ENCODE peak calls at places on chromosomes 5 and 9, in eight cellular contexts. A is PC-3, S is hepatocyte, E is OCI-LY7, X is GM23338, R is HCT116, C is MM.1S, G is neural progenitor cell. W is an unnamed sample.

GRCh38 chr5:180099733-180100611 is 28.4 kb upstream of the RNF130 start:
- DNase-seq in A (no peak), G (no peak), C (no peak), X (no peak), S (no peak), E (no peak), R (no peak), W (no peak)

GRCh38 chr5:136212252-136212721 is 19.3 kb upstream of the SMIM32 start:
- DNase-seq in S (peak; percentile 76), X (peak; percentile 80), R (peak; percentile 24), A (peak; percentile 55), E (peak; percentile 57), G (peak; percentile 73), C (peak; percentile 48), W (peak; percentile 81)

GRCh38 chr5:55900776-55901175 is 49.6 kb downstream of the IL31RA start:
- DNase-seq in S (no peak), E (no peak), A (no peak), C (no peak), G (no peak), X (no peak), R (no peak), W (no peak)

GRCh38 chr5:41794478-41794877 is 75.7 kb downstream of the OXCT1 start:
- DNase-seq in G (no peak), S (peak; percentile 68), R (peak; percentile 19), A (peak; percentile 92), X (no peak), C (no peak), E (no peak), W (no peak)

GRCh38 chr9:2418619-2419018 is 203.0 kb upstream of the VLDLR start:
- DNase-seq in C (no peak), E (no peak), R (no peak), A (no peak), S (no peak), X (peak; percentile 10), G (no peak), W (no peak)

GRCh38 chr5:179227578-179228311 is 117.5 kb downstream of the ADAMTS2 start:
- DNase-seq in S (no peak), R (no peak), G (no peak), X (no peak), A (no peak), E (no peak), C (no peak), W (peak; percentile 53)

GRCh38 chr5:138438724-138439536 is at the start of gene REEP2:
- DNase-seq in C (peak; percentile 65), E (peak; percentile 71), G (peak; percentile 96), R (no peak), X (peak; percentile 82), S (peak; percentile 88), A (peak; percentile 38), W (peak; percentile 94)

GRCh38 chr5:139690385-139691274 is 42.5 kb downstream of the CXXC5 start:
- DNase-seq in R (no peak), E (no peak), C (no peak), X (peak; percentile 48), A (no peak), S (peak; percentile 69), G (peak; percentile 76), W (peak; percentile 77)

GRCh38 chr5:133757396-133757795 is 145.1 kb upstream of the FSTL4 start:
- DNase-seq in C (no peak), S (no peak), G (no peak), A (no peak), R (no peak), X (peak; percentile 5), E (no peak), W (no peak)

GRCh38 chr5:169566202-169566601 is 17.4 kb upstream of the SPDL1 start:
- DNase-seq in A (no peak), C (no peak), S (no peak), R (no peak), E (no peak), X (no peak), G (no peak), W (no peak)

DNA sequence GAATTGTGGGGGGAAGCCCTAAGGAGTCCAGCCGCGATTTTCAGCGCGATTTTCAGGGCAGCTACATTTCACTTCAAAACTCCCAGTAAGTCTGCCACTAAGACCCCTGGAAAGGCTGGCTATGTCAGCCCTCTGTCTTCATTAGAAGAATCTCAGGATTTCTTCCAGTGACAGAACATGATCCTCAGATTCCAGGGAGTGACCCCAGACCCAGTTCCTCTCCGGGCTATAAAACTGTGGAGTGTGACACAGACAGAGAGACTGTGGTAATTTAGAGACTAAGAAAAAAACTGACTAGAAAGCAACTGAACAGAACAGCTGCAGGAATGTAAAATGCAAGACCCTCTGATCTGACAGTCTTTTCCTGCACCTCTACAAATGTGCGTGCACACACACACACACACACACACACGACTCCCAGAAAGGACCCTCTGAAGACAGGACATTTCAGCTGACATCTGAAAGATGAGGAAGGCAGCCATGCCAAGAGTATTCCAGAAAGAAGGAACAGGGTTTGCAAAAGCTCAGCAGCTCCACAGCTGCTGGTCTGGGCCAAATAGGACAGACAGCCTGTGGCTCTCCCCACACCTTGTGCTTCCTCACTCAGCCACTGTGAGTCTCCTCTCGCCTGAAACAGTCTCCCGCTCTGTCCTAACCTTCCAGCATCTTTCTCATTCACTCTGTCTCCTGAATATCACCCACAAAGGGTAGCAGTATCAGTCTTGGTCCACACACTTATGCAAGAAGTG is 188.9 kb downstream of the PALM2AKAP2 start:
- DNase-seq in C (no peak), A (peak; percentile 26), S (peak; percentile 47), R (no peak), G (peak; percentile 47), X (peak; percentile 60), E (peak; percentile 79), W (no peak)
- H3K4me1 ChIP-seq in C (peaks cover 48% of the 10 kb centered on the region), A (no peaks in the 10 kb centered on the region), S (no peaks in the 10 kb centered on the region), R (no peaks in the 10 kb centered on the region), G (peaks cover 12% of the 10 kb centered on the region), X (no peaks in the 10 kb centered on the region), E (peaks cover 96% of the 10 kb centered on the region), W (no peaks in the 10 kb centered on the region)

GRCh38 chr5:67082941-67083340 is 113.7 kb downstream of the CD180 start:
- DNase-seq in G (no peak), C (no peak), X (no peak), S (no peak), A (no peak), R (no peak), E (no peak), W (no peak)
- TF ChIP-seq EZH2phosphoT487 in G (no peak), C (no peak), X (no peak), S (no peak), A (no peak), R (no peak), E (no peak), W (no peak)

GRCh38 chr9:113673726-113674125 is 202.4 kb upstream of the ZNF618 start:
- DNase-seq in X (no peak), E (no peak), G (no peak), S (no peak), R (no peak), C (no peak), A (no peak), W (no peak)

GRCh38 chr9:113677057-113677456 is 199.1 kb upstream of the ZNF618 start:
- DNase-seq in E (no peak), G (no peak), R (no peak), X (no peak), C (no peak), A (no peak), S (no peak), W (no peak)

GRCh38 chr9:113677569-113677968 is 198.5 kb upstream of the ZNF618 start:
- DNase-seq in S (no peak), R (no peak), A (no peak), G (no peak), C (no peak), E (no peak), X (no peak), W (no peak)

GRCh38 chr9:113674436-113674835 is 201.7 kb upstream of the ZNF618 start:
- DNase-seq in G (no peak), E (no peak), S (no peak), C (no peak), X (no peak), R (no peak), A (peak; percentile 64), W (no peak)

DNA sequence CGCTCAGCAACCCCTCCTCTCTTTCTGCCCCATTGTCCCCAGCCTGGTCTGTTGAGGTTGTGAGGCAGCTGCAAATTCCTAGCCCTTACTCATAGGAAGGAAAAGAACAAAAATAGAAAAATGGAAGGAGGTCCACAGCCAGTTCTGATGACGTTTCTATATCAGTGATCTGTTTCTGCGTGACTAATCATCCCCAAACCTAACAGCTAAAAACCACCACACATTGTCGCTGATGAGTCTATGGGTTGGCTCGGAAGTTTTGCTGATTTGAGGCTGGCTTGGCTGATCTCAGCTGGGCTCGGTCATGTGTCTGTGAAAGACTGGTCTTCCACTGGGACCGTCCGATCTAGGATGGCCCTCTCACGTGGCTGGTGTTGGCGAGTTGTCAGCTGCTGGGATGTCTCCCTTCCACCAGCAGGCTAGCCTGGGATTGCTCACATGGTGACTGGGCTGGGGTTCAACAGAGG is 200.6 kb upstream of the ZNF618 start:
- DNase-seq in G (no peak), S (no peak), R (no peak), X (no peak), C (no peak), A (peak; percentile 83), E (no peak), W (no peak)
- TF ChIP-seq CTCF in G (no peak), S (no peak), R (no peak), X (no peak), C (no peak), A (no peak), E (no peak), W (no peak)

GRCh38 chr9:93060746-93061259 is 2.3 kb downstream of the SUSD3 start:
- DNase-seq in E (peak; percentile 25), G (no peak), R (no peak), A (peak; percentile 81), S (no peak), X (no peak), C (no peak), W (no peak)
- H3K4me1 ChIP-seq in E (peaks cover 80% of the 10 kb centered on the region), G (peaks cover 13% of the 10 kb centered on the region), R (peaks cover 14% of the 10 kb centered on the region), A (peaks cover 27% of the 10 kb centered on the region), S (peaks cover 27% of the 10 kb centered on the region), X (peaks cover 21% of the 10 kb centered on the region), C (peaks cover 50% of the 10 kb centered on the region), W (no peaks in the 10 kb centered on the region)

GRCh38 chr9:113913426-113914195 is 37.5 kb downstream of the ZNF618 start:
- DNase-seq in S (no peak), C (no peak), X (no peak), G (no peak), R (no peak), E (no peak), A (no peak), W (no peak)
- TF ChIP-seq EZH2phosphoT487 in S (no peak), C (no peak), X (no peak), G (no peak), R (no peak), E (no peak), A (no peak), W (no peak)

DNA sequence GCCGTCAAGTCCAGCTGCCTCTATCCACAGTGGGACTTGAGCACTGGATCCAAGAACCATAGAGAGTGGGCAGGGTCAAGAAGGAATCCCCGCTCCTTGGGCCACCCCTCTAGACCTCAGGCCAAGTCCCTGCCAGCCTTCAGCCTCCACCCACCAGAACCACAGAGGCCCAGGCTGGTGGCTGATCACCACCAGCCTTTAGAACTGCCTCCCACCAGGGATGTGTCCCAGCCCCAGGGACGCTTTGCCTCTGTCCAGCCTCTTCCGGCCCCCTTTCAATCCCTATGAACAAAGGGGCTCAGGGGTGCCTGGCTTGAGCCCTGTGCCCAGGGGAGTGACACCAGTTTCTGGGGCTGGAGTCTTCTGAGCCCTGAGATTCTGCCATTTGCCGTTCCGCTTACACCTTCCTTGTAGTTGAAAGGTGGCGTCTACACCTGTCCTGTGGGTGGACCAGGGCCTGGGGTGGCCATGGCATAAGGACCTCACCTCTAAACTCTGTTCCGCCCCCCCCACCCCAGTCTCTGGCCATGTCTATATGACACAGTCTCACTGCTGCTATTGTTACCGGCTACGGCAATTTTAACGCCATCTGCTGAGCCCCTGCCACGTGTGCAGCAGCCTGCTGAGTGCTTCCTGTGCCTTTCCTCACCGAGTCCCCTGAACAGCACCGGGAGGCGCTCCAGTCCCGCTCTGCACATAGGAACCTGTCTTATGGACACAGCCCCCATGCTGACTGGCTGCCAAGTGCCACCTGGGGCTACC is 35.7 kb upstream of the ORM1 start:
- DNase-seq in S (no peak), G (no peak), E (no peak), A (no peak), C (no peak), X (no peak), R (no peak), W (no peak)
- TF ChIP-seq CTCF in S (no peak), G (no peak), E (no peak), A (no peak), C (no peak), X (no peak), R (no peak), W (no peak)

W was measured in SK-N-SH.